ENCODE peak calls at places on chromosomes 1 and 21, in nine cellular contexts. A, T, R, S, I, Z, L, U and Q are unnamed samples.

GRCh38 chr21:23316190-23316589 is 2291.1 kb downstream of the MRPL39 start:
- DNase-seq in A (no peak), T (no peak), R (no peak), S (no peak), I (no peak), Z (no peak), L (no peak), U (no peak), Q (no peak)

GRCh38 chr1:172588296-172589291 is 55.6 kb downstream of the SUCO start:
- DNase-seq in A (no peak), T (peak), R (no peak), S (no peak), I (peak), Z (peak), L (peak), U (no peak), Q (no peak)

GRCh38 chr1:1225913-1226312 is 5.9 kb downstream of the SDF4 start:
- DNase-seq in A (no peak), T (no peak), R (no peak), S (no peak), I (no peak), Z (no peak), L (no peak), U (no peak), Q (no peak)

GRCh38 chr21:25334046-25334730 is 273.1 kb downstream of the MRPL39 start:
- DNase-seq in A (no peak), T (peak), R (no peak), S (no peak), I (no peak), Z (no peak), L (no peak), U (no peak), Q (no peak)

GRCh38 chr1:219659682-219660081 is 46.8 kb upstream of the ZC3H11B start:
- DNase-seq in A (no peak), T (peak), R (no peak), S (no peak), I (no peak), Z (peak), L (peak), U (no peak), Q (no peak)

GRCh38 chr1:47434051-47434842 is 3.6 kb upstream of the FOXD2 start:
- DNase-seq in A (no peak), T (peak), R (no peak), S (peak), I (no peak), Z (peak), L (peak), U (peak), Q (peak)

GRCh38 chr1:229131243-229132105 is 139.4 kb upstream of the RAB4A start:
- DNase-seq in A (no peak), T (no peak), R (no peak), S (no peak), I (no peak), Z (no peak), L (no peak), U (no peak), Q (no peak)

GRCh38 chr1:169109561-169110134 is 3.2 kb downstream of the ATP1B1 start:
- DNase-seq in A (no peak), T (peak), R (no peak), S (no peak), I (peak), Z (peak), L (peak), U (peak), Q (peak)

GRCh38 chr1:162218975-162219374 is 149.5 kb downstream of the NOS1AP start:
- DNase-seq in A (no peak), T (peak), R (no peak), S (no peak), I (no peak), Z (no peak), L (no peak), U (no peak), Q (no peak)

GRCh38 chr1:97186381-97186780 is 464.8 kb downstream of the PTBP2 start:
- DNase-seq in A (no peak), T (peak), R (no peak), S (peak), I (no peak), Z (peak), L (no peak), U (no peak), Q (no peak)

GRCh38 chr1:108512239-108513071 is 47.4 kb upstream of the EEIG2 start:
- DNase-seq in A (no peak), T (peak), R (no peak), S (no peak), I (no peak), Z (peak), L (peak), U (no peak), Q (no peak)

GRCh38 chr1:184340984-184341383 is 45.8 kb upstream of the C1orf21 start:
- DNase-seq in A (no peak), T (no peak), R (no peak), S (no peak), I (no peak), Z (peak), L (peak), U (no peak), Q (no peak)

GRCh38 chr1:70922196-70922595 is 125.4 kb downstream of the PTGER3 start:
- DNase-seq in A (no peak), T (no peak), R (no peak), S (no peak), I (no peak), Z (no peak), L (no peak), U (no peak), Q (no peak)

GRCh38 chr1:6347641-6348487 is 45.7 kb downstream of the ACOT7 start:
- DNase-seq in A (no peak), T (no peak), R (peak), S (peak), I (no peak), Z (peak), L (peak), U (no peak), Q (peak)

GRCh38 chr1:94617139-94617805 is 75.7 kb upstream of the F3 start:
- DNase-seq in A (no peak), T (peak), R (no peak), S (no peak), I (peak), Z (peak), L (no peak), U (no peak), Q (no peak)

GRCh38 chr1:23597635-23598388 is 38.5 kb upstream of the ID3 start:
- DNase-seq in A (no peak), T (no peak), R (no peak), S (no peak), I (no peak), Z (no peak), L (no peak), U (no peak), Q (no peak)

GRCh38 chr1:23594149-23594917 is 35.0 kb upstream of the ID3 start:
- DNase-seq in A (no peak), T (no peak), R (no peak), S (no peak), I (no peak), Z (no peak), L (no peak), U (no peak), Q (no peak)

GRCh38 chr1:23594927-23595353 is 35.6 kb upstream of the ID3 start:
- DNase-seq in A (no peak), T (no peak), R (no peak), S (no peak), I (no peak), Z (no peak), L (no peak), U (no peak), Q (no peak)

GRCh38 chr1:23598424-23598823 is 39.1 kb upstream of the ID3 start:
- DNase-seq in A (no peak), T (no peak), R (no peak), S (peak), I (no peak), Z (no peak), L (no peak), U (no peak), Q (no peak)

GRCh38 chr1:23596382-23597358 is 37.4 kb upstream of the ID3 start:
- DNase-seq in A (no peak), T (no peak), R (no peak), S (no peak), I (no peak), Z (no peak), L (no peak), U (no peak), Q (no peak)
- TF ChIP-seq CTCF in A (no peak), T (no peak), R (no peak), S (no peak), I (no peak), Z (no peak), L (no peak), U (no peak), Q (no peak)

GRCh38 chr21:35674895-35675470 is 385.3 kb downstream of the SETD4 start:
- DNase-seq in A (no peak), T (no peak), R (no peak), S (no peak), I (no peak), Z (peak), L (peak), U (no peak), Q (no peak)
- TF ChIP-seq CTCF in A (no peak), T (no peak), R (no peak), S (no peak), I (no peak), Z (peak), L (no peak), U (no peak), Q (no peak)

GRCh38 chr21:41460578-41461527 is 34.8 kb downstream of the MX1 start:
- DNase-seq in A (peak), T (peak), R (peak), S (peak), I (no peak), Z (peak), L (peak), U (peak), Q (peak)

GRCh38 chr21:41458559-41458958 is 32.5 kb downstream of the MX1 start:
- DNase-seq in A (no peak), T (no peak), R (no peak), S (no peak), I (no peak), Z (no peak), L (no peak), U (no peak), Q (no peak)

GRCh38 chr21:41458121-41458520 is 32.1 kb downstream of the MX1 start:
- DNase-seq in A (no peak), T (no peak), R (no peak), S (no peak), I (no peak), Z (no peak), L (no peak), U (no peak), Q (no peak)

GRCh38 chr21:41465176-41465781 is 39.2 kb downstream of the MX1 start:
- DNase-seq in A (no peak), T (no peak), R (no peak), S (no peak), I (no peak), Z (no peak), L (no peak), U (no peak), Q (no peak)

GRCh38 chr21:41459884-41460534 is 34.0 kb downstream of the MX1 start:
- DNase-seq in A (no peak), T (no peak), R (no peak), S (no peak), I (no peak), Z (no peak), L (no peak), U (no peak), Q (no peak)
- TF ChIP-seq CTCF in A (no peak), T (no peak), R (no peak), S (no peak), I (no peak), Z (no peak), L (no peak), U (no peak), Q (no peak)

DNA sequence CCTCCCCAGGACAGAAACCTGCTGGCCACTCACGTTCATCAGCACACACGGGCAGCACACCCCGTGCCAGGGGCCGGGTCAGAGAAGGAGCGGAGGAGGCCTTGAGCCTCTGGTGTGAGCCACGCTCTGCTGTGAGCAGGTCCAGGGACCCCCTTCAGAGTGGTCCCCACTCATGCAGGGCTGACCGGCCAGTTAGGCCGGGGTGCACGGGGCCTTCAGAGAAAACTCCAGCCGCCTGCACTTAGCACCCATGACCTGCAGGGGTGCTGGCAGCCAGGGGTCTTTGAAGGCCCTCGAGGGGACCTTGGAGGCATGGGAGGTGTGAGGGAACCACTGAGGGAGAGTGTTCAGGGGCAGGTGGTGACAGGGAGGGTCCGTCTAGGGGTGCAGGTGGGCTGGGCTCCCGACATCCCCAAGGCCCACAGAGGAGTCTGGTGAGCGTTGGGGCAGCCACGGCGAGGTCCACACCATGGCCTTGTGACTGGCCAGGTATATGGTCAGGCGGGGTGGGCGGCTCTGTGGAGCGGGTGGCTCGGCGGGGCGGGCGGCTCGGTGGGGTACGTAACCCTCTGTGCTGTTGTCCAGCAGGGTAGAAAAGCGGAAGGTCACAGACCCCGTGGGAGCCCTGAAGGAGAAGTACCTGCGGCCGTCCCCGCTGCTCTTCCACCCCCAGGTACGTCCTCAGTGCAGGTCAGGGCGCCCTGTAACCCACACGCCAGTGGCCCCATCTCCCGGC is 40.3 kb upstream of the ARHGEF16 start:
- DNase-seq in A (no peak), T (no peak), R (no peak), S (no peak), I (no peak), Z (no peak), L (no peak), U (no peak), Q (no peak)
- TF ChIP-seq CTCF in A (no peak), T (no peak), R (no peak), S (peak), I (no peak), Z (no peak), L (no peak), U (no peak), Q (no peak)

DNA sequence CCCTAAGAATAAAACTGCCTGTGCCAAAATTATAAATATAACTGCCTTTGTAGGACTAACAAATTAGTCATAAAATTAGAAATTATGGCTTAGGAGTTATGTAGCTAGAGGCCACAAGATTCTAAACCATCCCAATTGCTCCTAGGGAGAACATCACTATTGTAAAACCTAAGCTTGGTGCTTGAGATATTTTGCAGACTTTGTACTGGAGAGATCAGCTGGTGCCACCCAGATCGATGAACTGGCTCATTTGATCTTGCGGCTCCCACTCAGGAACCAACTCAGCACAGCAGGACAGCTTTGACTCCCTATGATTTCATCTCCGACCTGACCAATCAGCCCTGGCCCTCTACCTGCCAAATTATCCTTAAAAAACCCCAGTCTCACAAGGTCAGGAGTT is 30.6 kb downstream of the HHAT start:
- DNase-seq in A (no peak), T (no peak), R (no peak), S (no peak), I (no peak), Z (no peak), L (no peak), U (no peak), Q (no peak)
- TF ChIP-seq CTCF in A (no peak), T (no peak), R (no peak), S (no peak), I (no peak), Z (no peak), L (no peak), U (no peak), Q (no peak)

GRCh38 chr1:10529096-10529495 is 54.3 kb downstream of the PEX14 start:
- DNase-seq in A (no peak), T (no peak), R (no peak), S (no peak), I (no peak), Z (no peak), L (no peak), U (no peak), Q (no peak)

GRCh38 chr1:10529772-10530171 is 55.0 kb downstream of the PEX14 start:
- DNase-seq in A (no peak), T (no peak), R (no peak), S (no peak), I (no peak), Z (no peak), L (no peak), U (no peak), Q (no peak)

GRCh38 chr1:10528066-10529014 is 53.6 kb downstream of the PEX14 start:
- DNase-seq in A (peak), T (peak), R (no peak), S (no peak), I (peak), Z (peak), L (peak), U (no peak), Q (peak)

GRCh38 chr1:10530756-10531155 is 56.0 kb downstream of the PEX14 start:
- DNase-seq in A (no peak), T (peak), R (no peak), S (peak), I (peak), Z (peak), L (peak), U (no peak), Q (no peak)

GRCh38 chr1:10530281-10530740 is 55.6 kb downstream of the PEX14 start:
- DNase-seq in A (no peak), T (peak), R (no peak), S (peak), I (no peak), Z (peak), L (peak), U (peak), Q (peak)
- TF ChIP-seq CTCF in A (peak), T (peak), R (peak), S (peak), I (peak), Z (peak), L (no peak), U (peak), Q (peak)